ENCODE peak calls at places on chromosomes 1 and 21, in ten cellular contexts. O is AG08396; M is KBM-7; Z is C1 segment of cervical spinal cord; C is activated CD4-positive, alpha-beta T cell treated with anti-CD3 and anti-CD28 coated beads, Interleukin-2, amount 50 U/mL, for 48 hours; G is head of caudate nucleus; I is AG08395; Q is HuH-7.5; A is GM19239; F is nucleus accumbens. J is an unnamed sample.

GRCh38 chr1:221708987-221709386 is 32.9 kb downstream of the DUSP10 start:
- DNase-seq in G (peak; percentile 82), M (peak; percentile 57), I (no peak), F (peak; percentile 68), Z (no peak), C (no peak), A (no peak), Q (no peak), O (no peak), J (peak; percentile 81)

GRCh38 chr1:34163792-34164509 is 1.1 kb downstream of the CSMD2 start:
- DNase-seq in Q (no peak), G (peak; percentile 31), Z (no peak), C (no peak), I (peak; percentile 12), M (no peak), O (peak; percentile 49), A (no peak), F (no peak), J (no peak)

GRCh38 chr21:28427356-28428022 is 565.2 kb downstream of the LTN1 start:
- DNase-seq in F (no peak), Q (no peak), G (no peak), C (no peak), Z (no peak), O (no peak), M (no peak), A (no peak), I (peak; percentile 25), J (no peak)

GRCh38 chr1:42958488-42959317 is at the start of gene SLC2A1:
- DNase-seq in M (peak; percentile 86), F (peak; percentile 94), I (peak; percentile 95), O (peak; percentile 97), Q (peak; percentile 91), G (peak; percentile 98), Z (peak; percentile 41), C (peak; percentile 97), A (peak; percentile 90), J (no peak)

GRCh38 chr21:17512245-17513213 is at the start of gene CXADR:
- DNase-seq in M (peak; percentile 89), O (peak; percentile 64), Z (peak; percentile 1), I (no peak), Q (peak; percentile 72), A (peak; percentile 46), F (peak; percentile 82), C (peak; percentile 71), G (peak; percentile 84), J (no peak)

GRCh38 chr1:240136402-240136801 is 44.7 kb downstream of the FMN2 start:
- DNase-seq in G (no peak), Z (no peak), C (no peak), I (peak; percentile 23), F (no peak), M (no peak), A (no peak), O (no peak), Q (no peak), J (no peak)

GRCh38 chr1:169060010-169060722 is 46.3 kb upstream of the ATP1B1 start:
- DNase-seq in O (no peak), G (no peak), Q (peak; percentile 17), A (no peak), M (no peak), Z (no peak), F (no peak), C (no peak), I (no peak), J (no peak)

GRCh38 chr1:213871179-213871578 is 116.6 kb upstream of the PROX1 start:
- DNase-seq in A (no peak), I (no peak), F (no peak), Q (no peak), G (no peak), O (no peak), Z (no peak), M (no peak), C (no peak), J (no peak)

GRCh38 chr1:26786437-26787380 is 1.0 kb upstream of the PIGV start:
- DNase-seq in F (peak; percentile 54), A (no peak), Z (no peak), I (peak; percentile 90), O (peak; percentile 82), C (no peak), Q (no peak), M (peak; percentile 92), G (peak; percentile 43), J (no peak)

GRCh38 chr1:41739061-41739955 is 179.4 kb downstream of the HIVEP3 start:
- DNase-seq in Z (no peak), G (peak; percentile 46), O (peak; percentile 62), I (peak; percentile 81), M (peak; percentile 95), A (no peak), C (peak; percentile 90), F (peak; percentile 15), Q (no peak), J (peak; percentile 66)

GRCh38 chr1:39917825-39918224 is 16.1 kb upstream of the MYCL start:
- DNase-seq in Z (no peak), A (no peak), O (no peak), M (no peak), G (no peak), F (no peak), C (no peak), I (no peak), Q (no peak), J (no peak)

GRCh38 chr1:34977858-34978257 is 7.3 kb downstream of the TMEM35B start:
- DNase-seq in I (no peak), F (no peak), Z (no peak), M (no peak), G (no peak), C (no peak), A (no peak), O (no peak), Q (no peak), J (no peak)

GRCh38 chr1:241715435-241715834 is 63.4 kb downstream of the WDR64 start:
- DNase-seq in Q (no peak), Z (no peak), F (no peak), M (no peak), O (no peak), C (no peak), I (no peak), A (no peak), G (no peak), J (no peak)

GRCh38 chr1:27519341-27520258 is 29.6 kb upstream of the WASF2 start:
- DNase-seq in Z (no peak), A (no peak), I (no peak), F (peak; percentile 66), Q (no peak), M (no peak), O (no peak), G (peak; percentile 76), C (no peak), J (no peak)

GRCh38 chr1:167171286-167171929 is 49.3 kb upstream of the POU2F1 start:
- DNase-seq in I (no peak), F (no peak), O (no peak), G (no peak), A (no peak), C (no peak), M (no peak), Z (no peak), Q (no peak), J (peak; percentile 25)

GRCh38 chr1:76959581-76959980 is 92.3 kb downstream of the ST6GALNAC5 start:
- DNase-seq in G (no peak), Q (no peak), C (no peak), O (no peak), I (no peak), Z (no peak), A (no peak), M (no peak), F (no peak), J (no peak)

GRCh38 chr1:165856606-165857005 is 29.2 kb downstream of the UCK2 start:
- DNase-seq in A (no peak), C (no peak), F (no peak), G (no peak), Z (no peak), I (no peak), Q (no peak), O (no peak), M (no peak), J (no peak)

GRCh38 chr1:212397171-212397570 is 17.5 kb downstream of the PACC1 start:
- DNase-seq in I (no peak), C (no peak), G (no peak), O (no peak), Z (no peak), Q (no peak), A (no peak), F (no peak), M (no peak), J (no peak)

GRCh38 chr1:219121634-219122033 is 52.0 kb upstream of the LYPLAL1 start:
- DNase-seq in A (no peak), C (no peak), G (no peak), Q (no peak), M (no peak), Z (no peak), F (no peak), I (no peak), O (no peak), J (no peak)

GRCh38 chr1:228182296-228183030 is 16.9 kb downstream of the IBA57 start:
- DNase-seq in I (no peak), Q (no peak), M (no peak), O (no peak), F (no peak), A (no peak), Z (no peak), G (no peak), C (no peak), J (no peak)

GRCh38 chr1:147496571-147496970 is 44.7 kb upstream of the BCL9 start:
- DNase-seq in Z (no peak), M (peak; percentile 20), O (peak; percentile 49), F (no peak), C (no peak), I (peak; percentile 49), A (no peak), Q (no peak), G (no peak), J (no peak)

GRCh38 chr1:91863498-91863897 is 22.5 kb downstream of the TGFBR3 start:
- DNase-seq in F (no peak), Q (no peak), G (no peak), I (no peak), A (no peak), C (no peak), Z (no peak), O (no peak), M (no peak), J (no peak)

GRCh38 chr1:206797534-206798383 is 25.5 kb upstream of the IL10 start:
- DNase-seq in Q (peak; percentile 15), O (no peak), M (peak; percentile 42), G (no peak), A (no peak), F (no peak), I (no peak), C (no peak), Z (no peak), J (no peak)

GRCh38 chr1:1319646-1319941 is 4.9 kb downstream of the INTS11 start:
- DNase-seq in G (no peak), A (no peak), F (no peak), C (no peak), Q (no peak), O (no peak), M (no peak), I (no peak), Z (no peak), J (no peak)

GRCh38 chr1:97758589-97759057 is 162.2 kb downstream of the DPYD start:
- DNase-seq in O (no peak), Z (no peak), I (peak; percentile 12), A (no peak), C (no peak), Q (no peak), M (no peak), F (no peak), G (no peak), J (no peak)

GRCh38 chr1:54334996-54335395 is 71.2 kb downstream of the SSBP3 start:
- DNase-seq in Z (no peak), I (peak; percentile 52), G (peak; percentile 52), O (peak; percentile 60), C (no peak), Q (no peak), M (no peak), F (peak; percentile 31), A (no peak), J (no peak)

GRCh38 chr1:217495249-217495648 is 135.6 kb downstream of the GPATCH2 start:
- DNase-seq in A (peak; percentile 2), M (no peak), G (no peak), O (no peak), F (no peak), Q (no peak), I (no peak), C (no peak), Z (no peak), J (no peak)

GRCh38 chr1:246199086-246199485 is 308.0 kb downstream of the SMYD3 start:
- DNase-seq in I (peak; percentile 33), G (no peak), Z (no peak), M (no peak), O (no peak), F (no peak), A (no peak), C (no peak), Q (no peak), J (no peak)

J was measured in kidney epithelial cell.